ENCODE peak calls at places on chromosome 6, in eight cellular contexts. One of them, this sample, is unnamed.

GRCh38 chr6:17169701-17170100 is 67.9 kb downstream of the STMND1 start:
- DNase-seq in tibial artery: no peak
- DNase-seq in fibroblast of the aortic adventitia: no peak
- DNase-seq in AG04450: no peak
- DNase-seq in heart right ventricle: no peak
- DNase-seq in endodermal cell: no peak
- DNase-seq in MM.1S: no peak
- DNase-seq in lower lobe of right lung: no peak
- DNase-seq in this sample: no peak

GRCh38 chr6:83215131-83216047 is 22.2 kb downstream of the RWDD2A start:
- DNase-seq in tibial artery: peak
- DNase-seq in fibroblast of the aortic adventitia: peak
- DNase-seq in AG04450: peak
- DNase-seq in heart right ventricle: peak
- DNase-seq in endodermal cell: peak
- DNase-seq in MM.1S: peak
- DNase-seq in lower lobe of right lung: no peak
- DNase-seq in this sample: peak

GRCh38 chr6:10418862-10419748 is 4.2 kb upstream of the TFAP2A start:
- DNase-seq in tibial artery: no peak
- DNase-seq in fibroblast of the aortic adventitia: no peak
- DNase-seq in AG04450: no peak
- DNase-seq in heart right ventricle: no peak
- DNase-seq in endodermal cell: peak
- DNase-seq in MM.1S: no peak
- DNase-seq in lower lobe of right lung: peak
- DNase-seq in this sample: no peak

GRCh38 chr6:144653885-144654505 is 368.9 kb downstream of the UTRN start:
- DNase-seq in tibial artery: no peak
- DNase-seq in fibroblast of the aortic adventitia: no peak
- DNase-seq in AG04450: no peak
- DNase-seq in heart right ventricle: no peak
- DNase-seq in endodermal cell: no peak
- DNase-seq in MM.1S: no peak
- DNase-seq in lower lobe of right lung: no peak
- DNase-seq in this sample: peak

GRCh38 chr6:158654960-158655485 is 5.2 kb downstream of the SYTL3 start:
- DNase-seq in tibial artery: peak
- DNase-seq in fibroblast of the aortic adventitia: peak
- DNase-seq in AG04450: no peak
- DNase-seq in heart right ventricle: no peak
- DNase-seq in endodermal cell: peak
- DNase-seq in MM.1S: no peak
- DNase-seq in lower lobe of right lung: no peak
- DNase-seq in this sample: no peak

GRCh38 chr6:157374889-157375443 is 6.0 kb upstream of the ZDHHC14 start:
- DNase-seq in tibial artery: no peak
- DNase-seq in fibroblast of the aortic adventitia: no peak
- DNase-seq in AG04450: no peak
- DNase-seq in heart right ventricle: no peak
- DNase-seq in endodermal cell: no peak
- DNase-seq in MM.1S: no peak
- DNase-seq in lower lobe of right lung: no peak
- DNase-seq in this sample: no peak

GRCh38 chr6:132687306-132687705 is 26.5 kb downstream of the VNN1 start:
- DNase-seq in tibial artery: no peak
- DNase-seq in fibroblast of the aortic adventitia: peak
- DNase-seq in AG04450: no peak
- DNase-seq in heart right ventricle: no peak
- DNase-seq in endodermal cell: no peak
- DNase-seq in MM.1S: no peak
- DNase-seq in lower lobe of right lung: no peak
- DNase-seq in this sample: no peak

GRCh38 chr6:159983641-159984080 is 14.8 kb downstream of the IGF2R start:
- DNase-seq in tibial artery: no peak
- DNase-seq in fibroblast of the aortic adventitia: peak
- DNase-seq in AG04450: no peak
- DNase-seq in heart right ventricle: no peak
- DNase-seq in endodermal cell: no peak
- DNase-seq in MM.1S: no peak
- DNase-seq in lower lobe of right lung: no peak
- DNase-seq in this sample: no peak

GRCh38 chr6:170022291-170022722 is 268.6 kb downstream of the DLL1 start:
- DNase-seq in tibial artery: no peak
- DNase-seq in fibroblast of the aortic adventitia: no peak
- DNase-seq in AG04450: no peak
- DNase-seq in heart right ventricle: no peak
- DNase-seq in endodermal cell: peak
- DNase-seq in MM.1S: no peak
- DNase-seq in lower lobe of right lung: no peak
- DNase-seq in this sample: no peak

GRCh38 chr6:51386347-51386836 is 567.7 kb downstream of the TFAP2B start:
- DNase-seq in tibial artery: no peak
- DNase-seq in fibroblast of the aortic adventitia: no peak
- DNase-seq in AG04450: no peak
- DNase-seq in heart right ventricle: no peak
- DNase-seq in endodermal cell: no peak
- DNase-seq in MM.1S: no peak
- DNase-seq in lower lobe of right lung: no peak
- DNase-seq in this sample: no peak
- H3K4me3 ChIP-seq in tibial artery: no peak
- H3K4me3 ChIP-seq in fibroblast of the aortic adventitia: no peak
- H3K4me3 ChIP-seq in AG04450: no peak
- H3K4me3 ChIP-seq in heart right ventricle: no peak
- H3K4me3 ChIP-seq in endodermal cell: no peak
- H3K4me3 ChIP-seq in MM.1S: no peak
- H3K4me3 ChIP-seq in lower lobe of right lung: no peak
- H3K4me3 ChIP-seq in this sample: no peak

GRCh38 chr6:116405147-116405546 is 34.4 kb downstream of the DSE start:
- DNase-seq in tibial artery: no peak
- DNase-seq in fibroblast of the aortic adventitia: peak
- DNase-seq in AG04450: no peak
- DNase-seq in heart right ventricle: no peak
- DNase-seq in endodermal cell: no peak
- DNase-seq in MM.1S: peak
- DNase-seq in lower lobe of right lung: no peak
- DNase-seq in this sample: peak
- H3K4me3 ChIP-seq in tibial artery: no peak
- H3K4me3 ChIP-seq in fibroblast of the aortic adventitia: peak
- H3K4me3 ChIP-seq in AG04450: no peak
- H3K4me3 ChIP-seq in heart right ventricle: no peak
- H3K4me3 ChIP-seq in endodermal cell: no peak
- H3K4me3 ChIP-seq in MM.1S: peak
- H3K4me3 ChIP-seq in lower lobe of right lung: peak
- H3K4me3 ChIP-seq in this sample: peak

DNA sequence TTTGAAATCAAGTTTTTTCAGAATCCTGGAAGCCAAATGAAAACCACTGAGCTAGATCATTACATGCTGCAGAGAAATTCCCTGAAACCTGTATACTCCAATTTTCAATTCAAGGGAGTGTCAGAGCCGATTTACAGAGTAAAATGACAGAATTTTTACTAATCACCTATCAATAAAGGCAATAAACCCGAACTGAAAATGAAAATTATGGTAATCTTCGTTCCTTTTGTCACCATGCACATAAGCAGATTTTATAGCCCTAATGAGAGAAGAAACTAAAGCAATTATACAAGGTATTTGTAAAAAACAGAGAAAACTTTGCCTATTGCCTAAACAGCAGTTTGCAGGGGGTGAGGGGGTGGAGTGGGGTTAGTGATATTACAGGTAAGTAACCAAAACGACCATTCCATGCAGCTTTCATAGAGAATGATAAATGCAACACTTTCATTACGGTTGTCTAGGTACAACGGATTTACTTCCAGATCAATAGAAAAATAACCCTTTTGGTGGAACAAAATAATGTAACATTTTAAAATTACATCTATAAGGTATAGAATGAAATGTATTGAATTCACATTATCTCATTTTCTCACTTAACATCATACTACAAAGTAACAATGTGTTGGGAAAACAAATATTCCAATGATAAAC is 115.2 kb upstream of the BEND6 start:
- DNase-seq in tibial artery: no peak
- DNase-seq in fibroblast of the aortic adventitia: no peak
- DNase-seq in AG04450: no peak
- DNase-seq in heart right ventricle: no peak
- DNase-seq in endodermal cell: no peak
- DNase-seq in MM.1S: no peak
- DNase-seq in lower lobe of right lung: no peak
- DNase-seq in this sample: no peak
- H3K4me3 ChIP-seq in tibial artery: no peak
- H3K4me3 ChIP-seq in fibroblast of the aortic adventitia: no peak
- H3K4me3 ChIP-seq in AG04450: no peak
- H3K4me3 ChIP-seq in heart right ventricle: no peak
- H3K4me3 ChIP-seq in endodermal cell: no peak
- H3K4me3 ChIP-seq in MM.1S: no peak
- H3K4me3 ChIP-seq in lower lobe of right lung: no peak
- H3K4me3 ChIP-seq in this sample: peak

DNA sequence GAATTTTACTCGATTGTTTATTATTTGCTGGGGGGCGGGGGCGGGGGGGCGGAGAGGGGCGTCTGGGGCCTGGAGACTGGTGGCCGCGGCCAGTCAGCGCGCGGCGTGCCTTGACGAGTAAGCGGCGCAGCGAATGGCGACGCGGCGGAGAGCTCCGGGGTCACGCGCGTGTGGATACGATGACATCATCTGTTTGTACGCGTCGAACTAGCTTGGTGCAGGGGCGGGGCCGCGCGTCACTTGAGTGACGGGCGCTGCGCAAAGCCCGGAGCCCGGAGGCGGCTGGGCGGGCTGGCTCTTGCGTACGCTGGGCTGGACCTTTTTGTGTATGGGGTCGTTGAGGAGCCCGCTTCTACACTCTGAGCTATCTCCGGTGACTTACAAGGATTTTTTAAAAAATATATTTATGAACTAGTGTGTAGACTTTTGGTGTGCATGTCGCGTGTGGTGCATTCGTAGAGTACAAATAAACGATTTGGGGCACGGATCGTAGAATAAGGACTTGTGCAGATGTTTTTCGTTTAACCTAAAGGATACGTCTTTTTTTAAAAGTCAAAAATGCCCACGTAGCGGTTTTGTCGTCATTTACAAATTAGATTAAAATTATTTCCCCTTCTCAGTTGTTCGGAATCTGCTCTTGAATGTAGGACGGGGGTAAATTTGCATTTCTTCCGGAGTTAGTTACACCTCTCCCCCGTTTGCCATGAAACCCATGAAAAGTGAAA is 2.2 kb upstream of the FOXO3 start:
- DNase-seq in tibial artery: peak
- DNase-seq in fibroblast of the aortic adventitia: peak
- DNase-seq in AG04450: peak
- DNase-seq in heart right ventricle: peak
- DNase-seq in endodermal cell: peak
- DNase-seq in MM.1S: peak
- DNase-seq in lower lobe of right lung: peak
- DNase-seq in this sample: peak
- H3K4me3 ChIP-seq in tibial artery: peak
- H3K4me3 ChIP-seq in fibroblast of the aortic adventitia: peak
- H3K4me3 ChIP-seq in AG04450: peak
- H3K4me3 ChIP-seq in heart right ventricle: peak
- H3K4me3 ChIP-seq in endodermal cell: peak
- H3K4me3 ChIP-seq in MM.1S: peak
- H3K4me3 ChIP-seq in lower lobe of right lung: peak
- H3K4me3 ChIP-seq in this sample: peak